ENCODE peak calls at places on chromosomes 13 and 19, in ten cellular contexts. V is DND-41, W is GM23248, K is K562, H is GM23338, E is A673, O is fibroblast of lung, D is HCT116, S is PC-3, L is astrocyte. C is an unnamed sample.

GRCh38 chr19:43782689-43783231 is 2.0 kb upstream of the KCNN4 start:
- DNase-seq in V (no peak), W (no peak), K (peak), H (no peak), E (no peak), O (no peak), D (no peak), S (no peak), L (no peak), C (peak)

GRCh38 chr13:37492741-37493514 is 105.6 kb downstream of the POSTN start:
- DNase-seq in V (no peak), W (peak), K (no peak), H (no peak), E (no peak), O (peak), D (no peak), S (no peak), L (peak), C (no peak)

GRCh38 chr13:112896736-112897602 is 72.0 kb upstream of the MCF2L start:
- DNase-seq in V (no peak), W (no peak), K (no peak), H (no peak), E (no peak), O (no peak), D (no peak), S (no peak), L (no peak), C (no peak)

GRCh38 chr13:22517544-22517943 is 663.2 kb upstream of the SGCG start:
- DNase-seq in V (no peak), W (no peak), K (no peak), H (peak), E (no peak), O (peak), D (no peak), S (no peak), L (no peak), C (no peak)

GRCh38 chr19:30862876-30863275 is 486.4 kb downstream of the TSHZ3 start:
- DNase-seq in V (no peak), W (no peak), K (no peak), H (no peak), E (no peak), O (no peak), D (no peak), S (no peak), L (no peak), C (no peak)

GRCh38 chr19:55178781-55179569 is 1.1 kb downstream of the SYT5 start:
- DNase-seq in V (peak), W (peak), K (peak), H (peak), E (peak), O (peak), D (peak), S (peak), L (peak), C (no peak)

GRCh38 chr19:27774827-27775226 is 1438.1 kb downstream of the UQCRFS1 start:
- DNase-seq in V (peak), W (peak), K (peak), H (peak), E (peak), O (no peak), D (no peak), S (peak), L (no peak), C (no peak)

GRCh38 chr13:110055089-110055488 is 251.9 kb downstream of the COL4A1 start:
- DNase-seq in V (peak), W (peak), K (no peak), H (no peak), E (no peak), O (no peak), D (no peak), S (no peak), L (peak), C (no peak)

DNA sequence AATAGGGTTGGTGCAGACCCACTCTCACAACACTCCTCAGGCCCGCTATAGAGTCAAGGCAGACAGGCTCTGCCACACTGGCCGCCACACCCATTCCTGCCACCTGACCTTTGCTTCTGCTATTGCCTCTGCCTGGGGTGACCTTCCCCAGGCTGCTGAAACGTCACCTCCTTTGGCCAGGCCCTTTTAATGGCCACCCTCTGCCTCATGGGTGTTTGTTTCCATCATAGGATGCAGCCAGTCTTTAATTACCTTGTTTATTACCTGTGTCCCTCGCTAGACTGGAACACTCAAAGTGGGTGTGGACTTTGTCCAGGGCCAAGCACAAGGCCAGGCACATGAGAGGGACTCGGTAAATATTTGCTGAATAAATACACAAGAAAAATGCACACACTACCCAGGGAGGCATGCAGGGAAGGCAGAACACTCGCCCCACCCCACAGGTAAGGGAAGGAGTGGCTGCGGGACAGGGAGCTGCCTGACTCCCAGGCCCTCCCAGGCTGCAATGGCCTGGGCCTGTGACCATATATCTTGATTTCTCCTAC is 3.2 kb downstream of the LSM4 start:
- DNase-seq in V (no peak), W (no peak), K (peak), H (no peak), E (no peak), O (no peak), D (no peak), S (no peak), L (no peak), C (no peak)
- TF ChIP-seq EZH2 in V (no peak), W (no peak), K (no peak), H (no peak), E (no peak), O (no peak), D (no peak), S (no peak), L (no peak), C (no peak)

GRCh38 chr19:57641715-57642234 is 8.8 kb downstream of the ZNF211 start:
- DNase-seq in V (no peak), W (no peak), K (no peak), H (no peak), E (no peak), O (peak), D (no peak), S (no peak), L (no peak), C (no peak)

GRCh38 chr19:57632987-57633831 is at the start of gene ZNF211:
- DNase-seq in V (peak), W (peak), K (peak), H (peak), E (peak), O (peak), D (peak), S (peak), L (peak), C (peak)

GRCh38 chr19:57633832-57634131 is 814 bp downstream of the ZNF211 start:
- DNase-seq in V (no peak), W (no peak), K (no peak), H (peak), E (no peak), O (no peak), D (no peak), S (no peak), L (no peak), C (no peak)

GRCh38 chr19:57642396-57643046 is 9.6 kb downstream of the ZNF211 start:
- DNase-seq in V (no peak), W (no peak), K (no peak), H (no peak), E (no peak), O (no peak), D (no peak), S (no peak), L (no peak), C (no peak)

GRCh38 chr19:57637379-57637778 is 4.4 kb downstream of the ZNF211 start:
- DNase-seq in V (no peak), W (no peak), K (no peak), H (no peak), E (no peak), O (no peak), D (no peak), S (no peak), L (no peak), C (no peak)
- H3K4me3 ChIP-seq in V (no peak), W (no peak), K (no peak), H (no peak), E (no peak), O (no peak), D (no peak), S (no peak), L (no peak), C (no peak)

DNA sequence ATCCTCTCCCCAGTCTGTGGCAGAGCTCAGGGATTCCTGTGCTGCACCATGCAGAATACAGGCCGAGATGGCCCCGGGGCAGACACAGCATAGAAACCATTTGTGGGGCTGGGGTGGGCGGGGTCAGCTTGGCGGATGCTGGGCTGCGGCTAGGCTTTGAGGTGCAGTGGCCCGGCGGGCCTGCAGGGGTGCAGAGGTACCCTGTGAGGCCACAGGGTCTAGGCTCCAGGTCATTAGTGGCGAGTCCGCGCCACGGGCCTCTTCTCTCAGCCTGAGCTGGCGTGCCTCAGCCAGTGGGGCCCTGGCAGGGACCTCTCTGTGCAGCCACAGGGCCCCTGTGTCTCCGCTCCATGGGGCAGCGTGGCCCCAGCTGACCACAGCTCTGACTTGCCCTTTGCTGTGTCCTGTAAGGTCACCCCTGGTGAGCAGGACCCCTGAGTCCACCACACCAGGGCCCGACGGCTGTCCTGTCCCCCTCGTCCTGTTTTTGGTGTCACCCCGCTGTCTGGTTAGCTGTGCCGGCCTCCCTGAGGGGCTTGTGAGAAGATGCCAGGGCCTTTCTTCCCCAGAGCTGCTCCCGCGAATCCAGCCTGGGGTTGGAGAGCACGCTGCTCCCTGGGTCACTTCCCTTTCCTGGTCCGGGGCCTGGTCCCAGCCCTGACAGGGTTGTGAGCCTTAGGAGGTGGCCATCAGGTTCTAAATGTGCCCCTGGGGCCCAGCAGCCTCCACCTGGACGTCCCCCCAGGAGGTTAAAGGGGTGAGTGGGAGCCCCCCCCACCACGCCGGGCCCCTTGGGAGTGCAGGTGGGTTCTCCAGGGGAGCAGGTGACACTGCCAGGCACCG is 12.1 kb downstream of the KDM4B start:
- DNase-seq in V (no peak), W (no peak), K (peak), H (peak), E (no peak), O (no peak), D (no peak), S (no peak), L (no peak), C (no peak)
- TF ChIP-seq EZH2 in V (no peak), W (no peak), K (no peak), H (no peak), E (no peak), O (no peak), D (no peak), S (no peak), L (no peak), C (no peak)

DNA sequence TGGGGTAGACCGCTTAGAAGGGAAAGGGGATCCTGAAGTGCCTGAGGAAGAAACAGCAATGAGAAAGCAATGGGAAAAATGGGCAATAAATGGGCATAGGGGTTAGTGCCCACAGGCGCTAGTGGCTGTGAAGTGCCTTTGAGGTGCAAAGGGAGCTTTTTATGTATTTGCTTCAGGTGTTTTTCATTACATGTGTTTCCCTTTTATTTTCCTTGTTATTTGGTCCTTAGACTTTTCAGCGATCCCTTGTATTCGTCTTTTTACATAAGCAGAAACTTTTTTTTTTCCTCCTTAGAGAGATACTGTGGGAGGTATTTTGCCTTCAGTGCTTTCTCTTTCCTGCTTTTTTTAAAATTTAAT is 19.6 kb downstream of the NFIX start:
- DNase-seq in V (no peak), W (peak), K (no peak), H (peak), E (no peak), O (no peak), D (no peak), S (peak), L (no peak), C (no peak)
- H3K4me3 ChIP-seq in V (no peak), W (peak), K (no peak), H (no peak), E (no peak), O (peak), D (no peak), S (peak), L (no peak), C (no peak)

DNA sequence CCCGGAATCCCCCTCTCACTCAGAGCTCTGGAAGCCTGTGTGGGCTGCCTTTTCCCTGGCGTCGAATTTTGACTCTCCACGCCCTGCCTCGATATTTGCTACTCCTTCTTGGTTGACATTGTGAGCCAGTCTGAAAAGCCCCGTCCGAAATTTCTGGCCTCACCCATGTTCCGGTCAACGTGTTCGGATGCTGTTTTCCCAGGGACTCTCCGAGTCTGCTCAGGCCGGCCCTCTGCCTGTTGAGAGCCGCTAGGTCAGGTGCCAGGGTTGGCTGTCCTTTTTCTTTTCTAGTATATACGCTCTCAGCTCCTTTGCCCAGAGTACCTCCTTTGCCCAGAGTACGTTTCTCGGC is 6.8 kb upstream of the DGKH start:
- DNase-seq in V (no peak), W (peak), K (peak), H (peak), E (no peak), O (peak), D (no peak), S (peak), L (peak), C (peak)
- TF ChIP-seq EZH2 in V (no peak), W (no peak), K (no peak), H (no peak), E (no peak), O (no peak), D (no peak), S (no peak), L (no peak), C (no peak)

GRCh38 chr19:50326101-50326664 is 3.0 kb downstream of the KCNC3 start:
- DNase-seq in V (no peak), W (no peak), K (no peak), H (peak), E (no peak), O (no peak), D (no peak), S (no peak), L (no peak), C (no peak)
- H3K4me3 ChIP-seq in V (peak), W (no peak), K (peak), H (peak), E (peak), O (no peak), D (no peak), S (no peak), L (no peak), C (no peak)

DNA sequence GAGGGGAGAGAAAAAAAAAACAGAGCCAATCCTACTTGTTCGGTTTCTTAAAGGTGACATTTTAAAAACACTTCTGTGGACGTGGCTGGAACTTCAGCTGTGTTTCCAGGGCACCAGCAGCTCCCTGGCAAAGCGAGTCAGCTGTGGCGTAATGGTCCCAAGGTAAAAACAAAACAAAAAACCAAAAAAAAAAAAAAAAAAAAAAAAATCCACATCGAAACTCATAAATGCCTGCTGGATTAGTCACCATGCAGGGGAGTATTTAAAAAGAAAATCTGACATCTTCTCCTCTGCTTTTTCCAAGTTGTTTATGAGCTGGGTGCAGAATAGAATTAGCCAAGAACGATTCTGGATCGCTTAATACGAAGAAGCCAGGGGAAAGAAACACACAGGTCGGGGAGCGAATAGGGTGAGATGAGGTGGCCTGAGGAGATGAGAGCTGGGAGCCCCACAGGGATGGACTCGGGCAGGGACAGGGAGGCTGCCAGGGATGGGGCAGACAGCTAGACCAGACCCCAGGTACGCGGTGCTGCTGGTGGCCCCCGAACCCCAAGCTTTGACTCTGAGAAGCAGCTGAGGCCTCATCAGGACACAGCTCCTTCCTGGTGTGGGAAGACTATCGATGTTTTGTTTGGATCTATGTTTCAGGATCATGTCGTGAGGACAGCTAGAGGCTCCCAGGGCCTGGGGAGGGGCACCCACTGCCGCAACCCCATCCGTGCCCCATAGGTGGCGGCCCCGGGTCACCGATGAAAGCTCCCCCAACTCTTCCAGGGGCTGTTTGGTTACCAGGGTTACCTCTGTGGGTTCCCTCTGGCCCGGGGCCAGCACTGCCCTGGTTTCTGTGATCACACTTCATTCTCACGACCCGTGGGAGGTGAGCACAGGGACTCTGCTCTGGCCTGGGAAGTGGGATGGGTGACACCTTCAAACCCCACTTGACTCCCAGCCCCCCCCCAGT is 3.1 kb upstream of the CTXN1 start:
- DNase-seq in V (peak), W (peak), K (peak), H (peak), E (peak), O (peak), D (no peak), S (peak), L (peak), C (peak)
- TF ChIP-seq EZH2 in V (no peak), W (no peak), K (no peak), H (no peak), E (no peak), O (no peak), D (no peak), S (no peak), L (no peak), C (no peak)

GRCh38 chr13:48491423-48492122 is 41.3 kb downstream of the RCBTB2 start:
- DNase-seq in V (no peak), W (peak), K (no peak), H (no peak), E (no peak), O (no peak), D (no peak), S (no peak), L (no peak), C (no peak)
- H3K4me3 ChIP-seq in V (peak), W (peak), K (no peak), H (no peak), E (no peak), O (peak), D (no peak), S (no peak), L (no peak), C (no peak)

GRCh38 chr19:41995959-41996797 is 2.1 kb upstream of the ATP1A3 start:
- DNase-seq in V (peak), W (peak), K (peak), H (peak), E (peak), O (no peak), D (no peak), S (no peak), L (no peak), C (no peak)

GRCh38 chr19:41997851-41998229 is 3.8 kb upstream of the ATP1A3 start:
- DNase-seq in V (no peak), W (no peak), K (no peak), H (peak), E (peak), O (no peak), D (no peak), S (no peak), L (no peak), C (no peak)

GRCh38 chr19:41998246-41999020 is 4.4 kb upstream of the ATP1A3 start:
- DNase-seq in V (no peak), W (peak), K (peak), H (peak), E (peak), O (peak), D (peak), S (peak), L (no peak), C (peak)

GRCh38 chr19:41999071-41999877 is 5.2 kb upstream of the ATP1A3 start:
- DNase-seq in V (no peak), W (peak), K (no peak), H (peak), E (peak), O (no peak), D (no peak), S (no peak), L (no peak), C (no peak)

GRCh38 chr19:41997121-41997850 is 3.3 kb upstream of the ATP1A3 start:
- DNase-seq in V (peak), W (peak), K (peak), H (peak), E (peak), O (peak), D (no peak), S (peak), L (peak), C (peak)
- TF ChIP-seq EZH2 in V (no peak), W (no peak), K (no peak), H (no peak), E (no peak), O (peak), D (no peak), S (no peak), L (peak), C (no peak)

GRCh38 chr13:97435297-97435682 is 1.3 kb downstream of the RAP2A start:
- DNase-seq in V (no peak), W (no peak), K (no peak), H (no peak), E (no peak), O (no peak), D (no peak), S (no peak), L (no peak), C (no peak)
- H3K4me3 ChIP-seq in V (peak), W (peak), K (peak), H (peak), E (peak), O (peak), D (peak), S (peak), L (peak), C (peak)

C was measured in PC-9.